ENCODE peak calls at places on chromosomes 4 and X, in four cellular contexts. X is mesendoderm, Y is IMR-90, G is H1. F is an unnamed sample.

GRCh38 chrX:93673869-93674271 is at the start of gene FAM133A:
- DNase-seq in X (no peak), Y (peak; percentile 4), G (no peak), F (no peak)

GRCh38 chrX:130083656-130084382 is 26.5 kb downstream of the ELF4 start:
- DNase-seq in X (no peak), Y (no peak), G (no peak), F (no peak)

GRCh38 chr4:184752496-184753275 is 18.8 kb upstream of the CENPU start:
- DNase-seq in X (no peak), Y (no peak), G (no peak), F (no peak)

GRCh38 chr4:184382189-184382846 is 92.0 kb downstream of the IRF2 start:
- DNase-seq in X (no peak), Y (no peak), G (no peak), F (no peak)

GRCh38 chr4:8689741-8690140 is 97.2 kb downstream of the CPZ start:
- DNase-seq in X (no peak), Y (no peak), G (no peak), F (no peak)

GRCh38 chr4:8844976-8845690 is 26.5 kb downstream of the HMX1 start:
- DNase-seq in X (no peak), Y (no peak), G (peak; percentile 30), F (no peak)

GRCh38 chrX:153214934-153215333 is 35.9 kb downstream of the MAGEA1 start:
- DNase-seq in X (no peak), Y (no peak), G (no peak), F (no peak)

GRCh38 chr4:172095161-172095560 is 282.0 kb downstream of the GALNTL6 start:
- DNase-seq in X (no peak), Y (no peak), G (no peak), F (no peak)

GRCh38 chr4:5366421-5366820 is 315.1 kb downstream of the STK32B start:
- DNase-seq in X (no peak), Y (peak; percentile 15), G (no peak), F (no peak)

GRCh38 chrX:109632906-109633504 is 8.0 kb upstream of the KCNE5 start:
- DNase-seq in X (peak; percentile 11), Y (peak; percentile 26), G (no peak), F (peak; percentile 33)

GRCh38 chrX:47200385-47201150 is 6.9 kb downstream of the UBA1 start:
- DNase-seq in X (peak; percentile 65), Y (peak; percentile 65), G (no peak), F (no peak)

GRCh38 chrX:134601240-134601639 is 57.0 kb downstream of the PLAC1 start:
- DNase-seq in X (no peak), Y (peak; percentile 27), G (no peak), F (no peak)

GRCh38 chrX:149937881-149938426 is 337 bp downstream of the EOLA2 start:
- DNase-seq in X (peak; percentile 11), Y (peak; percentile 0), G (no peak), F (no peak)

GRCh38 chrX:130100180-130100579 is 10.1 kb downstream of the ELF4 start:
- DNase-seq in X (no peak), Y (no peak), G (no peak), F (no peak)

GRCh38 chr4:176002007-176002623 is 63.5 kb upstream of the WDR17 start:
- DNase-seq in X (peak; percentile 75), Y (no peak), G (peak; percentile 78), F (peak; percentile 78)

GRCh38 chr4:95548738-95549245 is at the start of gene UNC5C:
- DNase-seq in X (peak; percentile 92), Y (no peak), G (peak; percentile 73), F (peak; percentile 78)

GRCh38 chrX:47776301-47776700 is 60.4 kb upstream of the ZNF81 start:
- DNase-seq in X (no peak), Y (no peak), G (no peak), F (no peak)

GRCh38 chr4:3527914-3528876 is 4.0 kb downstream of the LRPAP1 start:
- DNase-seq in X (no peak), Y (no peak), G (no peak), F (no peak)

GRCh38 chr4:85595098-85595775 is 120.3 kb downstream of the ARHGAP24 start:
- DNase-seq in X (no peak), Y (no peak), G (no peak), F (no peak)

DNA sequence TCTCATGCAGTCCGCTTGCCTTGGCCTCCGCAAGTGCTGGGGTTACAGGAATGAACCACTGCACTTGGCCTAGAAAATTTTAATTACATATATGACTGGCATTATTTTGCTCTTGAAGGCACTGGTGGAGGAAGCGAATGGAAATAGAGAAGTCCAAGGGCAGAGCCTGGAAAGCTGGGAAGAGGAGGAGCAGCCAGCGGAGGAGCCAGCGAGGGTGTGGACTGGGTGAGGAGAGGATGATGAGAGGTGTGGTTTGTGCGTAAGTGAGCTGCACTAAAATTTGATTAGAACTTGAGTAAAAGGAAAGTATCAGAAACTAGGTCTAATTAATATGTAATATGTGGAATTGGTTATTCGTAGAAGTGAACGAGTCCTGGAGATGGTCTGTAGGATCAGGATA is 13.3 kb downstream of the KIAA0232 start:
- DNase-seq in X (no peak), Y (no peak), G (no peak), F (no peak)
- H3K4ac ChIP-seq in X (no peak overlapping the region), Y (no peak overlapping the region), G (no peak overlapping the region), F (no peak overlapping the region)

DNA sequence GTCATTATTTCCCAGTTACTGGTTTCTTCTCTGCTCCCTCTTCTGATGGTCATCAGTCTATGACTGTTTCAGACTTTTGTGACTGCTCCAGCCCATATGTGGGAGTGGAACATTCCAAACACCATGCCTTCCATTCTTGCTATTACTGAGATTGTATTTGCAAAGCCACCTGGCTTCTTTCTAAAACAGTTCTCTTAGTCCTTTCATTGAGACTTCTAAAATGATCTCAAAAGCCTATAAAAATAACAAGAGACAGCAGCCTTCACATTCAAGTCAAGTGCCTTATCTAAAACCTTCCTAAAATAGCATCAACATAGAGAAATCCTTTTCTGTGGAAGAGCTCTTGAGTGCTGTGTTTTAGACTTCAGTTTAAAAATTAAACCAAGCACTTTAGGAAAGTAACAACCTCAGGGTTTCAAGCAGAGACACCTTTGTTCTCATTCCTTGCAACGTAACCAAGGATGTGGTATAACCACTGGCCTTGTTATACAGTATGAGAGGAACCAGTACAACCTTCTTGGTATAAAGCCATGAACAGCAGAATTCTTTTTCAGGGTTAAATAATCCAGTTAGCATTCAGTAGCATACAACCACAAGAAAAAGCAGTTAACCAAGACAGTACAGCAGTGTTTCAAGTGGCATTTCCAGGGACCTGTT is 97.1 kb downstream of the NFKB1 start:
- DNase-seq in X (no peak), Y (peak; percentile 45), G (no peak), F (no peak)
- H4K5ac ChIP-seq in X (no peak overlapping the region), Y (no peak overlapping the region), G (no peak overlapping the region), F (no peak overlapping the region)

DNA sequence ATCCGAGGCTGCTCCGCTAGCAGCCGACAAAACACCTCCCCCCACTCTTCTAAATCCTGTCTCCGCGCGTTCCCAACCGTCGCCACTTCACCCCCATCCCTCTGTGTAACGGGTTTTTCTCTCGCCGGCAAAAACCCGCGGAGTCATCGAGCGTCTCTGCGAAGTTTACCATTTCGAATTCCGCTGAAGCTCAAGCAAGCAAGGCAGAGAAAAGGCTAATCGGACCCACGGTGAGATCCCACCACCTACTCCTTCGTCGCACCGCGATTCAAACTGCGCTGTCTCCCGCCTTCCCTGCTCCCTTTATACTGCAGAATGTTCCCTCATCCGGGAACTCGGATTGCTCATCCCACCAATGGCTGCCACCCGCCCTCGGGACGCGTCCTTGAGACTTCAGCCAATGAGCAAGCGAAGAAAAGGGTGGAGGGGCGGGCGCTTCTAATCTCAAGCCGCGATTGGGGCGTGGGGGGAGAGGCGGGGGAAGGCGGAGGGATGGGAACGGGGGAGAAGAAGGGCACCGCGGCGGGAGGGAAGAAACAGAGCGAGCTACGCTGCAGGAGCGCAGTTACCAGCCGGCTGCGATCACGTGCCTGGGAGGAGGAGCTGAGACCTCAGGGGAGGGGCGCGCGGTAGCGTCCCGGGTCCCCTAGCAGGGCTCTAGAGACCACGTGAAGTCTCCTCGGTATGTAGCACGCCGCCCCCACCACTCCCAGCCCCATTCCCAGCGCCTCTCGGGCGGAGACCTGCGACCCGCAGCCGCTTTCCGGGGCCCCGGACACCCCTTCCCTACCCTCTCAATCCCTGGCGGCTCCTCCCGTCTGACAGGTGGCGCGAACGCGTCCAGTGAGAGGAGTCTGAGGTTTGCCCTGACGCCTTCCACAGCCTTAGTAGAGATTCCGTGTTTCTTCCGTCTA is at the start of gene H2AZ1:
- DNase-seq in X (peak; percentile 100), Y (peak; percentile 99), G (peak; percentile 94), F (peak; percentile 99)
- H3K4ac ChIP-seq in X (peak within 1 kb of the TSS; percentile 97), Y (peak within 1 kb of the TSS; percentile 90), G (peak within 1 kb of the TSS; percentile 100), F (no peak within 1 kb of the TSS)

DNA sequence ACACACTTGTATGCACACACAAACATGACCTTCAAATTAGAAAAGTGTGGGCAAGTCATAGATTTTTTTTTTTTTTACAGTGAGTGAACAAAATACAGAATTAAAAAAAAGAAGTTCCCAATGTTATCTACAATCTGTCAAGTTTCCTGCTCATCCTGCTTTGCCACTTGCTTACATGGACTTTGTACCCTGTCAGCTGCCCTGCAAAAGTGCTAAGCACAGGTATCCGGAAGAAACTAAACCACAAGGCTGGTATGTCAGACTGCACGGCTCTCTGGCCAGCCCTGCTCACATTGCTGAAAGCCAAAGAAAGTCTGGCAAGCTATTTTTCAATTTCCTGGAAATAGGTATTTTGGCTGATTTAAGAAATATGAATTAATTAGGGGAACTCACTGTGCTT is 38.9 kb upstream of the BCLAF3 start:
- DNase-seq in X (no peak), Y (no peak), G (no peak), F (no peak)
- H4K5ac ChIP-seq in X (no peak overlapping the region), Y (no peak overlapping the region), G (no peak overlapping the region), F (no peak overlapping the region)

DNA sequence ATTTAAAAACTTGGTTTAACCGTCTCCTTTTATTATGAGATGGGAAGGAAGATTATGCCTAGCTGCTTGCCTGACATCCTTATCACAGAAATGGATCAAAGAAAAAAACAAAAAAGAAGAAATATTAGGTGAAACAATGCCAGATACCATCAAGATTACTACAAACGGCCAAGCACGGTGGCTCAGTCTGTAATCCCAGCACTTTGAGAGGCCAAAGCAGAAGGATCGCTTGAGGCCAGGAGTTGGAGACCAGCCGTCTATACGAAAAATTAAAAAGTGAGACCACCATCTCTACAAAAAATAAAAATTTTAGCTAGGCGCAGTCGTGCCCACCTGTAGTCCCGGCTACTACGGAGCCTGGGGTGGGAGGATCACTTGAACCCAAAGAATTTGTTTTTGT is 2.3 kb downstream of the FRYL start:
- DNase-seq in X (no peak), Y (no peak), G (no peak), F (no peak)
- H3K4ac ChIP-seq in X (no peak overlapping the region), Y (no peak overlapping the region), G (no peak overlapping the region), F (no peak overlapping the region)

DNA sequence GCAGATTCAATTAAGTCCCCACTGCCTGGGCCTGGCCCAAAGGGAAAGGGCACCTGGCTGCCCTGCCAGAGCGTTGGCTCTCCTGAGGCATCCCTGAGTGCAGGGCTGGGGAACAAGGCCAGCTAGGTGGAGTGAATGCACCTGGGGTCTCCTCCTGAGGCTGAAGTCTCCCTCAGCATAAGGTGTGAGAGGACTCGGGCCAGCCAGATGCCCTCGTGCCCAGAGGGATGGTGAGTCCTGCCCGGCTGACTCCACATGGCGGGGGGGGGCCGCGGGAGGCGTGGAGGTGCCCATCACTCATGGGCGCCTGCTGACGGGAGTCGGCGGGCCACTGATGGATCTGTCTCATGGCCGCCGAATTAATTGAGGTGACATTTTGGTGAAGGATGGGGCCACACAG is 87.8 kb downstream of the GATB start:
- DNase-seq in X (no peak), Y (no peak), G (no peak), F (no peak)
- H4K5ac ChIP-seq in X (no peak overlapping the region), Y (no peak overlapping the region), G (no peak overlapping the region), F (no peak overlapping the region)

DNA sequence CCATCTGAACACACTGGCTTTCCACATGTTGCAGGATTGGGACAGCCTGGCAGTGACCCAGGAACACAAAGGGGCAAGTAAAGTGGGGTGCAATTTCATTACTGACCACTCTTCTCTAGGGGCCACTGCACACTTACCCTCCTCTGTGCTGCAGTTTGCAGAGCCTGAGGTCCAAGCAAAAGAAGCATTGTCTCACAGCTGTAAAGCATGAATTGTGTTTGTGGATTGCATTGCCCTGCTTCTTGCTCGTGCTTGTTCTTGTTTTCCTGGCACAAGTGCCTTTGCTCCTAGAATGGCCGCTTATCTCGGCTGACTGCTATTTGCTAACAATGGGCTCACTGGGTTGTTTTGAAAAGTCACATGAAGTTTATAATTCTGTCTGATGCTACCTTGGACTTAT is 209.1 kb upstream of the JADE1 start:
- DNase-seq in X (peak; percentile 21), Y (peak; percentile 25), G (peak; percentile 31), F (no peak)
- H3K4ac ChIP-seq in X (no peak overlapping the region), Y (peak overlapping the region; percentile 83), G (no peak overlapping the region), F (no peak overlapping the region)